ENCODE peak calls at places on chromosome 12, in seven cellular contexts. D is omental fat pad; X is activated naive CD4-positive, alpha-beta T cell treated with anti-CD3 and anti-CD28 coated beads, Interleukin-2, amount 10 ng/mL, durations not matched to agents 7 days and 5 days; H is stomach; B is EL; T is AG20443; J is right atrium auricular region. S is an unnamed sample.
A peak's percentile ranks its signal among the peaks of the same experiment; 100 is the strongest.

GRCh38 chr12:91565246-91565645 is 382.6 kb upstream of the DCN start:
- DNase-seq in D (no peak), X (no peak), H (no peak), B (no peak), T (no peak), J (no peak), S (no peak)

GRCh38 chr12:50934981-50935807 is 17.1 kb upstream of the HIGD1C start:
- DNase-seq in D (no peak), X (no peak), H (no peak), B (peak; percentile 29), T (peak; percentile 22), J (no peak), S (no peak)

GRCh38 chr12:54593135-54593534 is 4.7 kb upstream of the PPP1R1A start:
- DNase-seq in D (no peak), X (no peak), H (no peak), B (no peak), T (no peak), J (no peak), S (no peak)

GRCh38 chr12:44227601-44228000 is 391.7 kb downstream of the TMEM117 start:
- DNase-seq in D (no peak), X (no peak), H (no peak), B (no peak), T (peak; percentile 9), J (no peak), S (no peak)

GRCh38 chr12:124277394-124278222 is 17.3 kb upstream of the RFLNA start:
- DNase-seq in D (no peak), X (no peak), H (peak; percentile 51), B (no peak), T (no peak), J (no peak), S (peak; percentile 68)

GRCh38 chr12:2233034-2233433 is 180.2 kb downstream of the CACNA1C start:
- DNase-seq in D (no peak), X (no peak), H (no peak), B (peak; percentile 62), T (peak; percentile 38), J (no peak), S (no peak)

GRCh38 chr12:112190626-112191025 is 65.3 kb downstream of the TRAFD1 start:
- DNase-seq in D (no peak), X (no peak), H (peak; percentile 75), B (no peak), T (no peak), J (no peak), S (no peak)

GRCh38 chr12:116880817-116881324 is 370 bp downstream of the HRK start:
- DNase-seq in D (no peak), X (peak; percentile 52), H (peak; percentile 49), B (peak; percentile 56), T (peak; percentile 71), J (no peak), S (peak; percentile 69)

GRCh38 chr12:92108651-92109050 is 37.0 kb downstream of the BTG1 start:
- DNase-seq in D (no peak), X (no peak), H (no peak), B (peak; percentile 51), T (peak; percentile 70), J (no peak), S (no peak)

GRCh38 chr12:80269953-80270552 is 170.7 kb downstream of the OTOGL start:
- DNase-seq in D (no peak), X (no peak), H (no peak), B (peak; percentile 56), T (peak; percentile 40), J (no peak), S (peak; percentile 41)

GRCh38 chr12:468671-469389 is 9.1 kb downstream of the B4GALNT3 start:
- DNase-seq in D (no peak), X (no peak), H (peak; percentile 61), B (peak; percentile 16), T (no peak), J (no peak), S (no peak)

GRCh38 chr12:103830025-103830725 is 10.9 kb downstream of the NT5DC3 start:
- DNase-seq in D (no peak), X (no peak), H (no peak), B (no peak), T (no peak), J (no peak), S (no peak)

GRCh38 chr12:55728932-55729591 is at the start of gene CD63:
- DNase-seq in D (peak; percentile 80), X (peak; percentile 72), H (peak; percentile 91), B (peak; percentile 92), T (peak; percentile 96), J (peak; percentile 92), S (peak; percentile 73)

GRCh38 chr12:38813930-38814329 is 91.5 kb downstream of the CPNE8 start:
- DNase-seq in D (no peak), X (no peak), H (no peak), B (no peak), T (no peak), J (no peak), S (no peak)

GRCh38 chr12:77189463-77189862 is 124.1 kb upstream of the E2F7 start:
- DNase-seq in D (no peak), X (no peak), H (no peak), B (peak; percentile 85), T (peak; percentile 65), J (no peak), S (no peak)

GRCh38 chr12:53219956-53220856 is 11.8 kb downstream of the RARG start:
- DNase-seq in D (no peak), X (peak; percentile 91), H (peak; percentile 72), B (peak; percentile 80), T (peak; percentile 65), J (no peak), S (no peak)

GRCh38 chr12:106181416-106182114 is 42.8 kb upstream of the NUAK1 start:
- DNase-seq in D (no peak), X (no peak), H (no peak), B (no peak), T (peak; percentile 18), J (no peak), S (no peak)

GRCh38 chr12:84862190-84862589 is 50.4 kb downstream of the SLC6A15 start:
- DNase-seq in D (no peak), X (no peak), H (no peak), B (no peak), T (no peak), J (no peak), S (no peak)

GRCh38 chr12:31219521-31219920 is 106.4 kb downstream of the SINHCAF start:
- DNase-seq in D (no peak), X (no peak), H (no peak), B (no peak), T (no peak), J (no peak), S (no peak)

GRCh38 chr12:131408484-131408883 is 302.4 kb upstream of the SFSWAP start:
- DNase-seq in D (no peak), X (no peak), H (no peak), B (no peak), T (no peak), J (no peak), S (no peak)

S was measured in SK-N-DZ.